ENCODE peak calls at places on chromosomes 12 and 14, in four cellular contexts. L, J, U and A are unnamed samples.
A peak's percentile ranks its signal among the peaks of the same experiment; 100 is the strongest.

GRCh38 chr14:59438148-59438766 is 26.9 kb downstream of the GPR135 start:
- DNase-seq in L (no peak), J (no peak), U (no peak), A (peak; percentile 71)

GRCh38 chr12:93614917-93615596 is 42.6 kb downstream of the SOCS2 start:
- DNase-seq in L (no peak), J (no peak), U (no peak), A (no peak)

GRCh38 chr14:85533821-85534271 is 3.9 kb downstream of the FLRT2 start:
- DNase-seq in L (no peak), J (peak; percentile 48), U (no peak), A (no peak)

GRCh38 chr12:24947541-24948451 is 1.1 kb downstream of the BCAT1 start:
- DNase-seq in L (no peak), J (no peak), U (no peak), A (no peak)

GRCh38 chr14:86288336-86288735 is 758.4 kb downstream of the FLRT2 start:
- DNase-seq in L (no peak), J (no peak), U (no peak), A (no peak)

GRCh38 chr14:104461676-104462443 is 117.7 kb upstream of the C14orf180 start:
- DNase-seq in L (no peak), J (no peak), U (no peak), A (no peak)

GRCh38 chr14:100747021-100747586 is 20.4 kb downstream of the DLK1 start:
- DNase-seq in L (peak; percentile 88), J (no peak), U (no peak), A (peak; percentile 86)

GRCh38 chr14:75811862-75812505 is 150.9 kb downstream of the TTLL5 start:
- DNase-seq in L (no peak), J (no peak), U (no peak), A (no peak)

GRCh38 chr12:118064608-118065007 is 3.6 kb upstream of the WSB2 start:
- DNase-seq in L (no peak), J (no peak), U (no peak), A (no peak)

GRCh38 chr12:25424186-25424854 is 128.8 kb downstream of the LMNTD1 start:
- DNase-seq in L (no peak), J (no peak), U (no peak), A (no peak)

GRCh38 chr14:95515080-95515489 is 1.4 kb downstream of the SYNE3 start:
- DNase-seq in L (no peak), J (peak; percentile 67), U (no peak), A (no peak)

GRCh38 chr12:116442981-116443380 is 116.2 kb upstream of the MAP1LC3B2 start:
- DNase-seq in L (no peak), J (no peak), U (no peak), A (no peak)

GRCh38 chr12:65004270-65004669 is 116.8 kb downstream of the WIF1 start:
- DNase-seq in L (no peak), J (no peak), U (no peak), A (no peak)

GRCh38 chr12:50924439-50925341 is 27.7 kb upstream of the HIGD1C start:
- DNase-seq in L (peak; percentile 87), J (peak; percentile 82), U (peak; percentile 42), A (no peak)

GRCh38 chr12:92259852-92260251 is 114.2 kb upstream of the BTG1 start:
- DNase-seq in L (no peak), J (no peak), U (no peak), A (no peak)

GRCh38 chr14:104546021-104546491 is 33.5 kb upstream of the C14orf180 start:
- DNase-seq in L (no peak), J (no peak), U (no peak), A (no peak)

GRCh38 chr12:47742253-47742825 is 16.3 kb downstream of the RAPGEF3 start:
- DNase-seq in L (no peak), J (no peak), U (no peak), A (no peak)

GRCh38 chr12:40727774-40728483 is 35.7 kb downstream of the CNTN1 start:
- DNase-seq in L (no peak), J (no peak), U (no peak), A (no peak)

GRCh38 chr12:68497702-68498101 is 113.0 kb upstream of the RAP1B start:
- DNase-seq in L (no peak), J (no peak), U (no peak), A (peak; percentile 99)

GRCh38 chr12:109983432-109984142 is 12.6 kb downstream of the GIT2 start:
- DNase-seq in L (no peak), J (no peak), U (no peak), A (no peak)

GRCh38 chr14:38290601-38291190 is 34.8 kb upstream of the CLEC14A start:
- DNase-seq in L (peak; percentile 34), J (no peak), U (no peak), A (peak; percentile 75)

GRCh38 chr12:62713190-62713589 is 221.8 kb downstream of the PPM1H start:
- DNase-seq in L (no peak), J (no peak), U (no peak), A (no peak)

GRCh38 chr12:106583578-106584103 is 837 bp downstream of the RFX4 start:
- DNase-seq in L (no peak), J (no peak), U (no peak), A (no peak)

GRCh38 chr12:100995201-100995600 is 200.6 kb downstream of the ANO4 start:
- DNase-seq in L (no peak), J (no peak), U (no peak), A (no peak)

GRCh38 chr14:91273885-91274273 is 29.4 kb upstream of the GPR68 start:
- DNase-seq in L (no peak), J (no peak), U (no peak), A (no peak)

GRCh38 chr14:92426237-92426636 is 87.3 kb upstream of the RIN3 start:
- DNase-seq in L (no peak), J (no peak), U (no peak), A (peak; percentile 23)

GRCh38 chr12:112686373-112686772 is 105.2 kb upstream of the RPH3A start:
- DNase-seq in L (no peak), J (peak; percentile 47), U (no peak), A (no peak)

GRCh38 chr14:37466003-37466622 is 128.9 kb downstream of the FOXA1 start:
- DNase-seq in L (no peak), J (no peak), U (no peak), A (no peak)

GRCh38 chr14:103495854-103496253 is 26.8 kb downstream of the CKB start:
- DNase-seq in L (no peak), J (no peak), U (no peak), A (no peak)

GRCh38 chr14:75522224-75522764 is at the start of gene BATF:
- DNase-seq in L (no peak), J (no peak), U (no peak), A (no peak)